ENCODE peak calls at places on chromosomes 3 and 15, in four cellular contexts. R, D, W and K are unnamed samples.

GRCh38 chr3:108603689-108604088 is 14.2 kb downstream of the DZIP3 start:
- ATAC-seq in R (no peak), D (no peak), W (no peak), K (no peak)

GRCh38 chr3:46183330-46183729 is 24.8 kb downstream of the CCR1 start:
- ATAC-seq in R (no peak), D (peak; percentile 70), W (peak; percentile 38), K (no peak)

GRCh38 chr15:50828610-50829206 is 63.2 kb upstream of the SPPL2A start:
- ATAC-seq in R (peak; percentile 38), D (peak; percentile 83), W (peak; percentile 87), K (peak; percentile 73)

GRCh38 chr3:11613851-11614491 is 29.7 kb downstream of the VGLL4 start:
- ATAC-seq in R (no peak), D (no peak), W (no peak), K (no peak)

GRCh38 chr3:59979542-59979941 is 929.7 kb upstream of the CFAP20DC start:
- ATAC-seq in R (no peak), D (no peak), W (no peak), K (no peak)

GRCh38 chr3:124748560-124749198 is 18.4 kb downstream of the UMPS start:
- ATAC-seq in R (peak; percentile 80), D (peak; percentile 49), W (peak; percentile 68), K (no peak)

GRCh38 chr15:52445553-52445952 is 83.1 kb downstream of the MYO5A start:
- ATAC-seq in R (no peak), D (no peak), W (no peak), K (peak; percentile 55)

GRCh38 chr15:97783240-97783639 is 177.3 kb upstream of the ARRDC4 start:
- ATAC-seq in R (no peak), D (no peak), W (no peak), K (no peak)

GRCh38 chr3:48650723-48651122 is 12.0 kb downstream of the CELSR3 start:
- ATAC-seq in R (no peak), D (no peak), W (no peak), K (no peak)

GRCh38 chr3:24060055-24060454 is 115.0 kb downstream of the NR1D2 start:
- ATAC-seq in R (no peak), D (no peak), W (no peak), K (no peak)

GRCh38 chr15:69509131-69509530 is 56.5 kb downstream of the RPLP1 start:
- ATAC-seq in R (no peak), D (no peak), W (no peak), K (no peak)

GRCh38 chr3:10456981-10457380 is 48.4 kb downstream of the ATP2B2 start:
- ATAC-seq in R (no peak), D (no peak), W (no peak), K (no peak)

GRCh38 chr15:99438691-99439523 is 126.9 kb upstream of the MEF2A start:
- ATAC-seq in R (no peak), D (no peak), W (no peak), K (no peak)

GRCh38 chr3:187025254-187025655 is 94.9 kb downstream of the ST6GAL1 start:
- ATAC-seq in R (no peak), D (no peak), W (no peak), K (no peak)

GRCh38 chr3:171966533-171967136 is 72.7 kb upstream of the FNDC3B start:
- ATAC-seq in R (peak; percentile 57), D (no peak), W (peak; percentile 78), K (no peak)

GRCh38 chr15:83835384-83836010 is 181.6 kb downstream of the ADAMTSL3 start:
- ATAC-seq in R (no peak), D (no peak), W (no peak), K (peak; percentile 81)

GRCh38 chr3:31462050-31462569 is 70.6 kb upstream of the STT3B start:
- ATAC-seq in R (no peak), D (no peak), W (peak; percentile 93), K (no peak)

GRCh38 chr3:139468407-139468806 is 7.9 kb downstream of the RBP2 start:
- ATAC-seq in R (no peak), D (no peak), W (no peak), K (no peak)

GRCh38 chr15:86611392-86612040 is 531.8 kb downstream of the AGBL1 start:
- ATAC-seq in R (peak; percentile 48), D (no peak), W (no peak), K (no peak)

GRCh38 chr3:181694805-181695660 is 16.7 kb upstream of the SOX2 start:
- ATAC-seq in R (no peak), D (no peak), W (peak; percentile 95), K (peak; percentile 77)

GRCh38 chr3:61251174-61251972 is at the start of gene FHIT:
- ATAC-seq in R (peak; percentile 100), D (peak; percentile 90), W (peak; percentile 97), K (peak; percentile 100)
- TF ChIP-seq POLR2AphosphoS5 in R (no peak), D (peak; percentile 74), W (peak; percentile 72), K (peak; percentile 41)

GRCh38 chr3:34863485-34863884 is 775.8 kb upstream of the ARPP21 start:
- ATAC-seq in R (no peak), D (no peak), W (no peak), K (no peak)

GRCh38 chr3:34865350-34865749 is 774.0 kb upstream of the ARPP21 start:
- ATAC-seq in R (no peak), D (no peak), W (no peak), K (no peak)

GRCh38 chr3:34859741-34860140 is 779.6 kb upstream of the ARPP21 start:
- ATAC-seq in R (no peak), D (no peak), W (no peak), K (no peak)

GRCh38 chr3:34868935-34869334 is 770.4 kb upstream of the ARPP21 start:
- ATAC-seq in R (no peak), D (no peak), W (no peak), K (no peak)

GRCh38 chr3:34864011-34864410 is 775.3 kb upstream of the ARPP21 start:
- ATAC-seq in R (no peak), D (no peak), W (no peak), K (no peak)
- H3K27ac ChIP-seq in R (no peak overlapping the region), D (no peak overlapping the region), W (no peak overlapping the region), K (no peak overlapping the region)

GRCh38 chr15:75203017-75203907 is 1.6 kb downstream of the C15orf39 start:
- ATAC-seq in R (peak; percentile 4), D (no peak), W (no peak), K (no peak)

GRCh38 chr15:75205064-75205395 is 3.3 kb downstream of the C15orf39 start:
- ATAC-seq in R (no peak), D (no peak), W (no peak), K (no peak)

GRCh38 chr15:75206006-75206405 is 4.3 kb downstream of the C15orf39 start:
- ATAC-seq in R (no peak), D (no peak), W (no peak), K (no peak)

GRCh38 chr15:75203908-75204263 is 2.2 kb downstream of the C15orf39 start:
- ATAC-seq in R (no peak), D (no peak), W (no peak), K (no peak)

DNA sequence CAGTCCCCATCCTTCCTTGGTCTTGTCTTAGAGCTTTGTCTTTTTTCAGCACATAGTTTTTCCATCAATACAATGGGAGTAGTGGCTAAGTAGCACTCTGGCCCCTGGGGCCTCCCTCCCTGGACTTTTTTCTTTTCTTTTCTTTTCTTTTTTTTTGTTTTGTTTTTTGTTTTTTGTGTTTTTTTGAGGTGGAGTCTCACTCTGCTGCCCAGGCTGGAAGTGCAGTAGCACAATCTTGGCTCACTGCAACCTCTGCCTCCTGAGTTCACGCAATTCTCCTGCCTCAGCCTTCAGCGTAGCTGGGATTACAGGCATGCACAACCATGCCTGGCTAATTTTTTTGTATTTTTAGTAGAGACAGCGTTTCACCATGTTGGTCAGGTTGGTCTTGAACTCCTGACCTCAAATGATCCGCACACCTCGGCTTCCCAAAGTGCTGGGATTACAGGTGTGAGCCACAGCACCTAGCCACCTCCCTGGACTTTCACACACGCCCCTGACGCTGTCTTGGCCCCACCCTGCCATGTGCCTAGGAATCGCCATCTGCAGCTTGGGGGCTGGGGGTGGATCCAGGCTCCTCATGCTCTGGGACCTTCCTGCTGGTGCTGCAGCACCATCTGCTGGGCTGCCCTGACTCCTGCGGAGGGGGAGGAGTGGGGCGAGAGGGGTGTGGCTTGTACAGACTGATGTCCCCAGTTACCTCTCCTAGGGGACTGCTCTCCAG is 2.8 kb downstream of the C15orf39 start:
- ATAC-seq in R (peak; percentile 80), D (peak; percentile 72), W (peak; percentile 69), K (peak; percentile 79)
- TF ChIP-seq POLR2AphosphoS5 in R (no peak), D (peak; percentile 41), W (no peak), K (peak; percentile 60)

GRCh38 chr3:13558651-13559050 is 9.7 kb downstream of the FBLN2 start:
- ATAC-seq in R (no peak), D (no peak), W (no peak), K (no peak)

GRCh38 chr3:13556937-13557336 is 8.0 kb downstream of the FBLN2 start:
- ATAC-seq in R (no peak), D (no peak), W (no peak), K (no peak)

GRCh38 chr3:13557417-13557816 is 8.5 kb downstream of the FBLN2 start:
- ATAC-seq in R (no peak), D (peak; percentile 55), W (no peak), K (peak; percentile 25)

GRCh38 chr3:13556214-13556613 is 7.3 kb downstream of the FBLN2 start:
- ATAC-seq in R (no peak), D (no peak), W (no peak), K (no peak)

DNA sequence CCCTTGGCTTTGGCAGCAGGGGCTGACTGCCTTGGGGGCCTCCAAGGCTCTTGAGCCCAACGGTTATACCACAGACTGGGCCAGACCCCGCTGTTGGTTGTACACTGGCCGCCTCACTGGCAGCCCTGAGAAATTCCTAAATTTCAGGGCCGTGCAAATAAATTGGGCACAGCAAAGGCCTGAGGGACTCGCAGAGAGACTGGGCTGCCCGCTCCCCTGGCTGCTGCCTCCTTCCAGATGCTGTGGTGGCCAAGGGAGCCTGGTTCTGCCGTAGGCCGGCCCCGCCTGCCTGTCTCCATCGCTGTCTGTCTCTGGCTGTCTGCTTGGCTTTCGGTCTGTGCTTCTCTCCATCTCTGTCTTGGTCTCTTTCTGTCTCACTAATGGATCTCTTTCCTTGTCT is 9.0 kb downstream of the FBLN2 start:
- ATAC-seq in R (no peak), D (no peak), W (no peak), K (no peak)
- H3K27ac ChIP-seq in R (no peak overlapping the region), D (no peak overlapping the region), W (no peak overlapping the region), K (peak overlapping the region; percentile 42)

DNA sequence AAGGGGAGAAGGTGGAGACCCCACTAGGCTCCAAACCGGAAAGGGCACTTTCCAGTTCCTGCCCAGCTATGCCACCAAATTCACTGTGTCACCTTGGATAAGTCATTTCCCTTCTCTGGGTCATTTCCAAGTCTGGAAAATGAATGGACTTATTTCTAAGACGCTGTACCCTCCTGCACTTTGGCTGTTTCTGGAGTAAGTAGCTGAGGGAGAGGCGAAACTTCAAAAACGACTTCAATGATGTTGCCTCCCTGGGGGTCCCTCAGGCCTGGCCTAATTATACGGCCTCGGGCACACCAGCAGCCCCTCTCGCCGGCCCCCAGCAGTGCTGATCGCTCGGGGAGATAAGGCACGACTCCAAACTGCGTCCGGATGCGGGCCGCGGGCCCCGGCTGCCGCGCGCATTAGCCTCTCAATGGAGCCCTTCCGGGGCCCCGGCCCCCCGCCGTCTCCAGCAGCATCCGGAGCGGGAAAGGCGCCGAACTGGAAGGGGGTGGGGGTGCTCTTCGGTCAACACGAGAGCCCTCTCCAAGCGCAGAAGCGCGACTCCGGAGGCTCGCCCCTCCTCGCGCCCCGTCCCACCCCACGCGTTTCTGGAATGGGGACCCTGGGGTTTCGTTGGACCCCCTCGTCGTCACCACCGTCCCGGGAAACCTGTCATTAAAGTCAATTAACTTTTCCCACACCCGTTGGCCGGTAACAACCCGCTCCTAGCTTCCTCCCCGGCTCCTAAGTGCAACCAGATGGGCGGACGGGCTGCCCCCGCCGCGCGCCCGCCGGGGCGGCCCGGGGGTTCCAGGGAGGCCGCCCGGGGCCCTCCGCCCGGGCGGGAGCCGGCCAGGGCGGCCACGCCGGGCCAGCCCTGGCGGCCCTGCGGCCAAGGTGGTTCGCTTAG is 4.8 kb downstream of the HES1 start:
- ATAC-seq in R (peak; percentile 36), D (peak; percentile 24), W (peak; percentile 39), K (no peak)
- TF ChIP-seq POLR2AphosphoS5 in R (no peak), D (no peak), W (no peak), K (peak; percentile 35)

GRCh38 chr15:95733931-95734330 is 596.6 kb upstream of the NR2F2 start:
- ATAC-seq in R (no peak), D (no peak), W (no peak), K (no peak)
- H3K27ac ChIP-seq in R (no peak overlapping the region), D (no peak overlapping the region), W (no peak overlapping the region), K (no peak overlapping the region)